ENCODE peak calls at places on chromosomes 7 and 10, in six cellular contexts. One of them, this sample, is unnamed.

GRCh38 chr10:20299037-20299557 is 482.9 kb downstream of the PLXDC2 start:
- DNase-seq in Right ventricle myocardium superior: no peak
- DNase-seq in heart left ventricle: no peak
- DNase-seq in H7: no peak
- DNase-seq in MG63: no peak
- DNase-seq in kidney: no peak
- DNase-seq in this sample: peak; percentile 19

GRCh38 chr10:7153750-7154149 is 257.1 kb downstream of the SFMBT2 start:
- DNase-seq in Right ventricle myocardium superior: no peak
- DNase-seq in heart left ventricle: no peak
- DNase-seq in H7: no peak
- DNase-seq in MG63: no peak
- DNase-seq in kidney: no peak
- DNase-seq in this sample: peak; percentile 4

GRCh38 chr10:69073025-69073424 is 14.9 kb upstream of the SRGN start:
- DNase-seq in Right ventricle myocardium superior: no peak
- DNase-seq in heart left ventricle: no peak
- DNase-seq in H7: no peak
- DNase-seq in MG63: no peak
- DNase-seq in kidney: no peak
- DNase-seq in this sample: no peak

GRCh38 chr10:535051-535450 is 154.4 kb downstream of the DIP2C start:
- DNase-seq in Right ventricle myocardium superior: no peak
- DNase-seq in heart left ventricle: no peak
- DNase-seq in H7: no peak
- DNase-seq in MG63: no peak
- DNase-seq in kidney: no peak
- DNase-seq in this sample: no peak

GRCh38 chr7:82183633-82184032 is 259.9 kb downstream of the CACNA2D1 start:
- DNase-seq in Right ventricle myocardium superior: no peak
- DNase-seq in heart left ventricle: no peak
- DNase-seq in H7: no peak
- DNase-seq in MG63: no peak
- DNase-seq in kidney: no peak
- DNase-seq in this sample: peak; percentile 78

GRCh38 chr10:103072276-103072675 is 120.8 kb downstream of the NT5C2 start:
- DNase-seq in Right ventricle myocardium superior: no peak
- DNase-seq in heart left ventricle: no peak
- DNase-seq in H7: no peak
- DNase-seq in MG63: no peak
- DNase-seq in kidney: no peak
- DNase-seq in this sample: no peak

GRCh38 chr7:155362380-155363145 is 64.9 kb downstream of the INSIG1 start:
- DNase-seq in Right ventricle myocardium superior: peak; percentile 26
- DNase-seq in heart left ventricle: no peak
- DNase-seq in H7: no peak
- DNase-seq in MG63: no peak
- DNase-seq in kidney: peak; percentile 31
- DNase-seq in this sample: no peak

GRCh38 chr7:28608226-28608625 is 195.9 kb downstream of the CREB5 start:
- DNase-seq in Right ventricle myocardium superior: no peak
- DNase-seq in heart left ventricle: no peak
- DNase-seq in H7: no peak
- DNase-seq in MG63: no peak
- DNase-seq in kidney: no peak
- DNase-seq in this sample: no peak

GRCh38 chr10:68073631-68074403 is 1.3 kb downstream of the HERC4 start:
- DNase-seq in Right ventricle myocardium superior: no peak
- DNase-seq in heart left ventricle: no peak
- DNase-seq in H7: no peak
- DNase-seq in MG63: no peak
- DNase-seq in kidney: no peak
- DNase-seq in this sample: peak; percentile 38

GRCh38 chr10:11610855-11611247 is 599 bp downstream of the USP6NL start:
- DNase-seq in Right ventricle myocardium superior: peak; percentile 56
- DNase-seq in heart left ventricle: peak; percentile 32
- DNase-seq in H7: no peak
- DNase-seq in MG63: peak; percentile 28
- DNase-seq in kidney: peak; percentile 75
- DNase-seq in this sample: peak; percentile 59

GRCh38 chr10:43817368-43817767 is 168.7 kb upstream of the ZNF32 start:
- DNase-seq in Right ventricle myocardium superior: no peak
- DNase-seq in heart left ventricle: no peak
- DNase-seq in H7: no peak
- DNase-seq in MG63: no peak
- DNase-seq in kidney: no peak
- DNase-seq in this sample: peak; percentile 62

GRCh38 chr7:31782411-31782991 is 95.5 kb downstream of the PPP1R17 start:
- DNase-seq in Right ventricle myocardium superior: no peak
- DNase-seq in heart left ventricle: no peak
- DNase-seq in H7: peak; percentile 59
- DNase-seq in MG63: peak; percentile 38
- DNase-seq in kidney: no peak
- DNase-seq in this sample: peak; percentile 70

GRCh38 chr10:79173582-79174262 is 105.0 kb downstream of the ZMIZ1 start:
- DNase-seq in Right ventricle myocardium superior: no peak
- DNase-seq in heart left ventricle: no peak
- DNase-seq in H7: peak; percentile 45
- DNase-seq in MG63: no peak
- DNase-seq in kidney: no peak
- DNase-seq in this sample: no peak

GRCh38 chr7:42886129-42886528 is 25.7 kb downstream of the C7orf25 start:
- DNase-seq in Right ventricle myocardium superior: no peak
- DNase-seq in heart left ventricle: no peak
- DNase-seq in H7: peak; percentile 18
- DNase-seq in MG63: no peak
- DNase-seq in kidney: no peak
- DNase-seq in this sample: peak; percentile 46

GRCh38 chr10:87694011-87694794 is 34.5 kb downstream of the PAPSS2 start:
- DNase-seq in Right ventricle myocardium superior: no peak
- DNase-seq in heart left ventricle: no peak
- DNase-seq in H7: no peak
- DNase-seq in MG63: peak; percentile 3
- DNase-seq in kidney: no peak
- DNase-seq in this sample: no peak